ENCODE peak calls at places on chromosomes 13 and 19, in seven cellular contexts. M is kidney, A is left ventricle myocardium inferior, X is MM.1S, I is brain microvascular endothelial cell, D is breast epithelium, H is HL-60. U is an unnamed sample.
A peak's percentile ranks its signal among the peaks of the same experiment; 100 is the strongest.

GRCh38 chr13:74074723-74075122 is 59.5 kb downstream of the KLF12 start:
- DNase-seq in M (no peak), A (no peak), X (no peak), I (peak; percentile 18), D (no peak), H (no peak), U (no peak)

GRCh38 chr13:63910406-63910957 is 2494.8 kb upstream of the PCDH20 start:
- DNase-seq in M (no peak), A (no peak), X (no peak), I (peak; percentile 2), D (no peak), H (no peak), U (no peak)

GRCh38 chr13:114116734-114117133 is 15.7 kb downstream of the RASA3 start:
- DNase-seq in M (peak; percentile 45), A (no peak), X (no peak), I (no peak), D (no peak), H (no peak), U (no peak)

GRCh38 chr13:38519229-38519910 is 167.5 kb upstream of the FREM2 start:
- DNase-seq in M (no peak), A (no peak), X (no peak), I (no peak), D (no peak), H (no peak), U (no peak)

GRCh38 chr13:37651891-37652290 is 53.3 kb upstream of the POSTN start:
- DNase-seq in M (no peak), A (no peak), X (no peak), I (no peak), D (no peak), H (no peak), U (no peak)

GRCh38 chr19:661427-662196 is 1.4 kb downstream of the RNF126 start:
- DNase-seq in M (no peak), A (no peak), X (peak; percentile 87), I (no peak), D (no peak), H (no peak), U (peak; percentile 55)

GRCh38 chr19:4328243-4328990 is 10.2 kb downstream of the STAP2 start:
- DNase-seq in M (peak; percentile 100), A (peak; percentile 95), X (peak; percentile 88), I (peak; percentile 96), D (peak; percentile 88), H (peak; percentile 91), U (peak; percentile 22)

GRCh38 chr13:46520188-46520587 is 32.8 kb upstream of the LRCH1 start:
- DNase-seq in M (no peak), A (no peak), X (no peak), I (no peak), D (no peak), H (no peak), U (no peak)

GRCh38 chr13:56720841-56721240 is 419.9 kb upstream of the PRR20A start:
- DNase-seq in M (no peak), A (no peak), X (no peak), I (no peak), D (no peak), H (no peak), U (no peak)

GRCh38 chr13:110618167-110618566 is 2.8 kb downstream of the NAXD start:
- DNase-seq in M (no peak), A (no peak), X (no peak), I (no peak), D (no peak), H (no peak), U (no peak)

GRCh38 chr19:17525141-17525540 is 13.7 kb downstream of the PGLS start:
- DNase-seq in M (no peak), A (no peak), X (no peak), I (no peak), D (no peak), H (no peak), U (no peak)

DNA sequence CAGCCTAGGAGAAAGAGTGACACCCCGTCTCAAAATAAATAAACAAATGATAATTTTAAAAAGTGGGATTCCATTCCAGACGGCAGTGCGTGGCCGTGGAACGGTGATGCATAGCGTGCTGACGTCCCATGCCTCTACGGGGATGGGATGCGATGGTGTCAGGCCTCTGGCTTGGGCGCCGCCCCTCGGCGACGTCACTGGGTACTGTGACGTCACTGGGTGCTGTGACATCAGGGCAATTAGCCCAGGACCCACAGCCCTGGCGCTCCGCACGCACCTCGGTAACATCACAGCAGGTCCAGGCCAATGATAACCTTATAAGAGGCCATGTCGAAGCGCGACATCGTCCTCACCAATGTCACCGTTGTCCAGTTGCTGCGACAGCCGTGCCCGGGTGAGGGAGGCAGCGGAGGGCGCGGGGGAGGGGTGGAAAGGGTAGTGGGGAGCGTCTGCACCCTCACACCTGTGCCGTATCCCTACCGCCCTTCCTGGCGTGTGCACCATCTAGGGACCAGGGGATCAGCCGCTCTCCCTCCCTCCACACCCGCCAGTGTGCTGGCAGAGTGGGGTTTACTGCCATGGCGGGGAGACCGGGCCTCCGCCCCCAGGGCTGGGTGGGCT is at the start of gene GAPDHS:
- DNase-seq in M (peak; percentile 66), A (no peak), X (no peak), I (no peak), D (no peak), H (no peak), U (no peak)
- H3K4me3 ChIP-seq in M (no peak within 1 kb of the TSS), A (no peak within 1 kb of the TSS), X (no peak within 1 kb of the TSS), I (no peak within 1 kb of the TSS), D (peak within 1 kb of the TSS; percentile 44), H (no peak within 1 kb of the TSS), U (no peak within 1 kb of the TSS)

DNA sequence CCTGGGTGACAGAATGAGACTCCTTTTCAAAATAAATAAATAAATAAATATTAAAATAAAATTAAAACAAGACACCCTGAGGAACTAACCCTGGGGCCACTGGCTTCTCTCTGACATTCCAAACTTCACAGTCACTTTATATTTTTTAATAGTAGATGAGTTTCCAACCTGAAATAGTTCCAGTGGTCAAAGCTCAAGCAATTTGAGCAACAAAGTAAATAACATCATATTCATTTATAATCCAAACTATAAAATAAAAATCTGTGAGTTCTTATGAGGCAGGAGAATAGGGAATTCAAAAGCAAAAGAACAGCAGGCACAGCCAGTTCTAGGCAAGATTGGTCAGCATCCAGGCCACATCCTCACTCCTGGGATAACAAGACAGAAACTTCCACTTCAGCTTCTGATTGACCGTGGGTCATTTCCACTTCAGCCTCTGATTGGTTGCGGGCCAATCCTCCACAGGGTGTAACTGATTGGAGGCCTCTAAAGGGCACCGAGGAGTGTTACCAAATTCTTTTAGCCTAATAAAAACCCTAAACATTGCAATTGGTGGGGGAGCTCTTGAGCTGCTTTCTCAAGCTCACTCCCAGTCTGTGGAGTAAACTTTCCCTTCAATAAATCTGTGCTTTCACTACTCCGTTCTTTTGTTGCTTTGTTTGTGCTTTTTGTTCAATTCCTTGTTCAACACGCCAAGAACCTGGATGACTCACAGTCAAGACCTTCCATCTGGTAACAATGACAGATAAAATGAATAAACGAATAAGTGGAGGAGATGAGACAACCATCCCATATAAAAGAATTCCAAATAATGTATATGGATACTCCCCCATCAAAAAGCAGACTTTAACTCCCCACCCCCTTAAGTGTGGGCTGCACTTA is 42.5 kb upstream of the AMER2 start:
- DNase-seq in M (no peak), A (no peak), X (no peak), I (no peak), D (no peak), H (no peak), U (no peak)
- TF ChIP-seq CTCF in M (no peak), A (no peak), X (no peak), I (peak; percentile 19), D (no peak), H (no peak), U (peak; percentile 31)

GRCh38 chr13:112690242-112690943 is 555 bp downstream of the ATP11A start:
- DNase-seq in M (peak; percentile 89), A (peak; percentile 62), X (peak; percentile 37), I (no peak), D (no peak), H (no peak), U (peak; percentile 48)

GRCh38 chr13:112689498-112690241 is at the start of gene ATP11A:
- DNase-seq in M (peak; percentile 98), A (peak; percentile 95), X (peak; percentile 88), I (peak; percentile 72), D (peak; percentile 89), H (peak; percentile 77), U (peak; percentile 72)

GRCh38 chr13:112687836-112688559 is 1.8 kb upstream of the ATP11A start:
- DNase-seq in M (no peak), A (no peak), X (no peak), I (no peak), D (peak; percentile 15), H (no peak), U (no peak)

GRCh38 chr13:112686987-112687386 is 2.9 kb upstream of the ATP11A start:
- DNase-seq in M (peak; percentile 37), A (no peak), X (no peak), I (no peak), D (peak; percentile 7), H (no peak), U (no peak)

DNA sequence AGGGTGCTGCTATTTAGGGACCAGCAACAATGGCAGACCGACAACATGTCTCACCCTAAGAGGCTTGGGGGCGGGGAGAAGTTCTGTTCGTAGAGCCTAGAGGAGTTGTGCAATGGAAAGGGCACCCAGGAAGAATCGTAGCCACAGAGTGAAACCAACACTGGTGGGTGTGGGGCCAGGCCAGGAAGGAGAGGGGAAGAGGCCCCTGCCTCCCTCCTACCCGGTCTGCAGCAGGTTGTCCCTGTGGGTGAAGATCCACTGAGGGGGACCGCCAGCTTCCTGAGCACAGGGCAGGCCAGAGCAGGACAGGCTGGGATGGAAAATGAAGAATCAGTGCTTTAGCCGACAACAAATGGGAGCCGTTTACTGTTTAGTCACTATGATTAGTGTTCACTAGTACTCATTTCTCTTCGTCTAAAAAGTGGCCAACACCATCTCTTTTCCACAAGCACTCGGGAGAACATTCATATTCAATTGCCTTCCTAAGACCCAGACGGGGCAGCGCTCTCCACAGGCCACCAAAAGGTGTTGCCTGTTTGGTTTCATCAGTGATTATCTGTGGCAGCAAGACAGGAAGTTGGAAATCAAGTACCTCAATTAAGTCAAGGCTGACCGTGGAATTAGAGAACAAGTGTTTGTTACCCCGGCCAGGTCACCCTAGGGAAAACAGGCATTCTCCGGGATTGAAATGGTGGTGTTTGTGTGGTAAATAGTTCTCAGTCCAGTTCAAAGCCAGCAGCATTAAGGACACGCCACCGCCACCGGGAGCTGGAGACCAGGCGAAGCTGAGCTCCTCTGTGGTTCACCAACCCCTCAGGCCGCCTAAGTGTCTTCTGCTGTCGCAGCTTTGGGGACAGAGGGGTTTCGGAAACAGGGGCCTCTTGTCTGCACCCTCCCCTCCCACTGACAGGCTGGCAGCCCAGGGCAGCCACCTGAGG is 1.0 kb upstream of the ATP11A start:
- DNase-seq in M (peak; percentile 58), A (no peak), X (no peak), I (no peak), D (no peak), H (peak; percentile 85), U (peak; percentile 1)
- H3K27ac ChIP-seq in M (peak overlapping the region; percentile 86), A (peak overlapping the region; percentile 97), X (peak overlapping the region; percentile 28), I (no peak overlapping the region), D (peak overlapping the region; percentile 96), H (peak overlapping the region; percentile 95), U (no peak overlapping the region)

DNA sequence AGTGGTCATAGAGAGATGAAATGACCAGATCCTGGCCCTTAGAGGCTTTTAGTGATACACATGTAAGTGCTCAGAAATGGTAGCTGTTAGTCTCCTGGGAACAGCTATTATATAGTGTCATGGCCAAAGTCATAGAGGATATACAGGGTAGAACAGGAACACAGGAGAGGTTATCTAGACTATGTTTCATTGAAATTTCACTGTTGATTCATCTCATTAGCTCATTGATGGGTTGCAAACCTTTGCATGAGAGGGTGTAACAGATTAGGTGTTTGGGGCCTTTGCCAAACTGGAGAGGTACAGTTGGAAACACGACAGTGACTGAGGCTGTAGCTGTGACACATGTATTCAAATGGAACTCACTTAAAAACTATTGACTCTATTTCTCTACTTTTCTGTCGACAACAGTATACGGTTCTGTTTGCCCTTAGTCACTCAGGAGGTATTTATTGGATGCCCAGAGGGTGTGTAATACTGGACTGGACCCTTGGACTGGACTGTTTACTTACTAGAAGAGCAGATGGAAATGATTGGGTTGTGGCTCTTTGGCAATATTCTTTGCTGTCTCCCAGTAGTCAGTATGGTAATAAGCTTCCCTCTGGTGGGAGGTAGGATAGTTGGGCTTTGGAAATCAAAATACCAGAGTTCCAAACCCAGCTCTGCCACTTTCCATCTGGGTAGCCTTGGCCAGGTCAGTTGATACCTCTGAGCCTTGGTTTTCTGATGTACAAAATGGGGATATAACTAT is 29.8 kb downstream of the ARHGAP35 start:
- DNase-seq in M (no peak), A (no peak), X (no peak), I (peak; percentile 64), D (no peak), H (no peak), U (no peak)
- H3K4me3 ChIP-seq in M (no peak overlapping the region), A (no peak overlapping the region), X (no peak overlapping the region), I (no peak overlapping the region), D (no peak overlapping the region), H (no peak overlapping the region), U (no peak overlapping the region)

U was measured in OCI-LY7.